ENCODE peak calls at places on chromosomes 1 and 21, in five cellular contexts. W, O, P, J and R are unnamed samples.

GRCh38 chr1:77018386-77019156 is 151.3 kb downstream of the ST6GALNAC5 start:
- DNase-seq in P (no peak), J (no peak), O (no peak), W (peak), R (no peak)

GRCh38 chr1:4253918-4254317 is 353.8 kb upstream of the C1orf174 start:
- DNase-seq in P (no peak), O (no peak), W (no peak), J (peak), R (no peak)

GRCh38 chr21:31293986-31294385 is 50.1 kb downstream of the TIAM1 start:
- DNase-seq in P (no peak), J (no peak), W (no peak), O (peak), R (peak)

GRCh38 chr1:198157847-198158765 is 1.3 kb downstream of the NEK7 start:
- DNase-seq in O (no peak), W (peak), P (no peak), J (no peak), R (no peak)

GRCh38 chr1:186950547-186950946 is 121.8 kb downstream of the PLA2G4A start:
- DNase-seq in P (no peak), J (no peak), W (no peak), O (no peak), R (no peak)

GRCh38 chr1:152886758-152887409 is 8.8 kb downstream of the SMCP start:
- DNase-seq in J (no peak), O (no peak), W (no peak), P (no peak), R (no peak)

GRCh38 chr1:115828101-115829022 is 12.6 kb downstream of the NHLH2 start:
- DNase-seq in W (peak), J (no peak), P (peak), O (no peak), R (no peak)

GRCh38 chr21:44258056-44258725 is 3.5 kb downstream of the DNMT3L start:
- DNase-seq in J (peak), W (peak), O (no peak), P (no peak), R (no peak)

GRCh38 chr1:91092503-91092902 is 70.7 kb upstream of the ZNF644 start:
- DNase-seq in J (no peak), O (no peak), W (no peak), P (no peak), R (no peak)

GRCh38 chr1:54265661-54266060 is 65.7 kb downstream of the MRPL37 start:
- DNase-seq in O (no peak), W (no peak), J (no peak), P (no peak), R (no peak)

GRCh38 chr1:156748670-156749428 is 2.6 kb downstream of the HDGF start:
- DNase-seq in P (no peak), J (no peak), O (peak), W (peak), R (no peak)

GRCh38 chr1:115225993-115226700 is 111.9 kb downstream of the NGF start:
- DNase-seq in P (no peak), O (no peak), J (no peak), W (no peak), R (no peak)

GRCh38 chr1:157472302-157472701 is 80.0 kb downstream of the FCRL5 start:
- DNase-seq in P (no peak), J (no peak), O (no peak), W (no peak), R (no peak)

GRCh38 chr1:179228783-179229213 is 679 bp downstream of the ABL2 start:
- DNase-seq in P (peak), J (no peak), W (peak), O (no peak), R (no peak)

GRCh38 chr1:200029035-200029623 is 1.6 kb downstream of the NR5A2 start:
- DNase-seq in O (peak), W (peak), J (no peak), P (peak), R (no peak)

GRCh38 chr1:228544921-228545591 is 57.9 kb downstream of the RNF187 start:
- DNase-seq in O (no peak), W (no peak), J (no peak), P (no peak), R (no peak)

GRCh38 chr1:107220036-107220435 is 79.2 kb downstream of the NTNG1 start:
- DNase-seq in P (no peak), J (no peak), O (no peak), W (no peak), R (peak)

GRCh38 chr1:172451002-172451443 is 7.2 kb upstream of the PIGC start:
- DNase-seq in J (no peak), P (no peak), W (no peak), O (no peak), R (no peak)

GRCh38 chr1:223231581-223231980 is 88.5 kb upstream of the TLR5 start:
- DNase-seq in O (no peak), J (no peak), P (no peak), W (no peak), R (no peak)

GRCh38 chr1:219882116-219882515 is 46.2 kb downstream of the SLC30A10 start:
- DNase-seq in P (no peak), J (no peak), O (no peak), W (no peak), R (no peak)

GRCh38 chr1:20588634-20589225 is at the start of gene CDA:
- DNase-seq in J (no peak), P (peak), O (no peak), W (peak), R (no peak)

GRCh38 chr1:116908266-116908665 is 1.4 kb upstream of the PTGFRN start:
- DNase-seq in W (no peak), J (no peak), P (no peak), O (no peak), R (no peak)

GRCh38 chr1:243487649-243488227 is 231.9 kb downstream of the SDCCAG8 start:
- DNase-seq in J (no peak), P (peak), W (peak), O (no peak), R (no peak)

GRCh38 chr21:36257657-36258056 is 62.3 kb upstream of the MORC3 start:
- DNase-seq in W (no peak), P (no peak), O (no peak), J (no peak), R (no peak)

GRCh38 chr21:36260030-36260787 is 59.8 kb upstream of the MORC3 start:
- DNase-seq in O (peak), W (peak), J (no peak), P (peak), R (peak)

GRCh38 chr21:36263797-36264196 is 56.2 kb upstream of the MORC3 start:
- DNase-seq in P (no peak), O (no peak), W (no peak), J (no peak), R (no peak)

GRCh38 chr21:36261459-36261858 is 58.5 kb upstream of the MORC3 start:
- DNase-seq in W (no peak), O (no peak), P (no peak), J (no peak), R (no peak)

DNA sequence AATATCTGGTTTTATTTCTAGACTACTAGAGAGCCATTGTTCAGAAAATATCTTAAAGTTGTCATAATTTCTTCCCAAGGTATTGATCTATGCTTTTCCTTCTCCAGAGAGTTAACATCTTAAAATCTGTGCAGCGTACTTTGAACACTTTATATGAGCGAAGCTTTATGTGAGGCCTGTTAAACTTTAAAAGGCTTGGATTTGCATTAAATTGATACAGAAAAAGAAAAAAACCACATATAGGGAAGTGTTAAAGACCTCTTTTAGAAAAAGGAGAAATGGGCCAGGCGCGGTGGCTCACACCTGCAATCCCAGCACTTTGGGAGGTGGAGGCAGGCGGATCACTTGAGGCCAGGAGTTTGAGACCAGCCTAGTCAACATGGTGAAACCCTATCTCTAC is 59.2 kb upstream of the MORC3 start:
- DNase-seq in W (no peak), P (no peak), J (no peak), O (no peak), R (no peak)
- TF ChIP-seq CTCF in W (peak), P (peak), J (no peak), O (no peak), R (no peak)

DNA sequence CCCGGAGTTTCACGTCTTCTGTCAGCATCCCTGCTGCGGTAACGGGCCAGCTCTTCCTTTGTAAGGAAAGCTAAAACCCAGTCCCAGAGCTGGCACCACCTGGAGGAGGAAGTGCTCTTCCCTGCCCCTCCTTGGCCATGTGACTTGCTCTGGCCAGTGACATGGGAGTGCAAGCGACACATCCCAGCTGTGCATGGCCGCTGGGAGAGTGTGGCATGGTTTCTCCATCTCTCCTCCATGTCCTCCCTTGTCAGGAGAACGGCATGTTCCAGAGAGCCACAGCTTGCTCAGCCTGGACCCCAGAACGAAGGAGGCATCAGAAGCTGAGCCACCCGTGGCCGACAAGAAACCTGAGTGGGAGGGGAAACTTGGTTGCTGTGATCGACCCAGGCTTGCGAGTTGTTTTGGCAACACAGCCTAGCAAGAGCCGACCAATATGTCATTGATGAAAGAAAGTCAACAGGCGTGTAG is 2.7 kb upstream of the PRXL2B start:
- DNase-seq in J (no peak), O (no peak), P (no peak), W (peak), R (no peak)
- TF ChIP-seq CTCF in J (no peak), O (no peak), P (no peak), W (peak), R (no peak)

DNA sequence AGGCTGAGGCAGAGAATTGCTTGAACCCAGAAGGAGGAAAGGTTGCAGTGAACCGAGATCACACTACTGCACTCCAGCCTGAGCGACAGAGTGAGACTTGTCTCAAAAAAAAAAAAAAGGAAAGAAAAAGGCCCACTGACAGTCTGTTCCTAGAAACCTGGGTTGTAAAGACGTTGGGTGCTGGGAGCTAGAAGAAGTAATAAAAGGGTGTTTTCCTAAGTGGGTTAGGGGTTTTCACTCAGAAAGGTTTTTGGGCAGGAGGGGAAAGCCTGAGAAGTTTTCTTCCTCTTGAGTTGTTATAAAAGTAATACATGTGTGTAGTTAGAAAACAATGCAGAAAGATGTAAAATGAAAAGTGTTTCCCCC is 25.4 kb downstream of the CELA3A start:
- DNase-seq in P (no peak), W (no peak), J (no peak), O (no peak), R (no peak)
- TF ChIP-seq CTCF in P (no peak), W (no peak), J (no peak), O (no peak), R (no peak)

GRCh38 chr21:29555601-29556000 is 256.9 kb downstream of the BACH1 start:
- DNase-seq in W (no peak), O (no peak), J (no peak), P (no peak), R (no peak)

GRCh38 chr21:29557200-29557599 is 258.5 kb downstream of the BACH1 start:
- DNase-seq in O (no peak), P (no peak), J (no peak), W (no peak), R (no peak)

GRCh38 chr21:29558331-29558730 is 259.6 kb downstream of the BACH1 start:
- DNase-seq in O (no peak), W (no peak), P (no peak), J (no peak), R (no peak)
- TF ChIP-seq CTCF in O (no peak), W (no peak), P (no peak), J (no peak), R (no peak)

GRCh38 chr1:37085393-37085792 is 51.1 kb upstream of the GRIK3 start:
- DNase-seq in W (peak), P (peak), O (no peak), J (no peak), R (no peak)
- TF ChIP-seq CTCF in W (peak), P (peak), O (no peak), J (no peak), R (no peak)

DNA sequence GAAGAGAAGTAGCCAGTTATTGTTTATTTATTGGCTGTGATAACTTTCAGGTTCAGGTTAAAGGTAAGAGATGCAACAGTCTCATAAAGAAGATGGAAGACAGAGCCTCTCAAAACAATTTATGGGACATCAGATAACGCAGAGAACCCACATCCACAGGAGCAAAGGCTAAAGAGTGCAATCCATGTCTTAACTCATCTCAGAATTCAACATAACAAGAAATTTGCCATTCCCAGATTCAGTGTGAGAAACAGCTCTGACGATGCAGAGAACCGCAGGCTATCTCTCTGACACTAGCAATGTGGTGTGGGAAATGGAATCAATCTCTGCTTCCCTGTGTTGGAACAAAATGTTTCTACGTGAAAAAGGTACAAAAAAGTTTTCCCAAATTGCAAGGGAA is 4.2 kb upstream of the CD244 start:
- DNase-seq in J (peak), O (no peak), P (no peak), W (no peak), R (no peak)
- TF ChIP-seq CTCF in J (no peak), O (no peak), P (no peak), W (no peak), R (no peak)

DNA sequence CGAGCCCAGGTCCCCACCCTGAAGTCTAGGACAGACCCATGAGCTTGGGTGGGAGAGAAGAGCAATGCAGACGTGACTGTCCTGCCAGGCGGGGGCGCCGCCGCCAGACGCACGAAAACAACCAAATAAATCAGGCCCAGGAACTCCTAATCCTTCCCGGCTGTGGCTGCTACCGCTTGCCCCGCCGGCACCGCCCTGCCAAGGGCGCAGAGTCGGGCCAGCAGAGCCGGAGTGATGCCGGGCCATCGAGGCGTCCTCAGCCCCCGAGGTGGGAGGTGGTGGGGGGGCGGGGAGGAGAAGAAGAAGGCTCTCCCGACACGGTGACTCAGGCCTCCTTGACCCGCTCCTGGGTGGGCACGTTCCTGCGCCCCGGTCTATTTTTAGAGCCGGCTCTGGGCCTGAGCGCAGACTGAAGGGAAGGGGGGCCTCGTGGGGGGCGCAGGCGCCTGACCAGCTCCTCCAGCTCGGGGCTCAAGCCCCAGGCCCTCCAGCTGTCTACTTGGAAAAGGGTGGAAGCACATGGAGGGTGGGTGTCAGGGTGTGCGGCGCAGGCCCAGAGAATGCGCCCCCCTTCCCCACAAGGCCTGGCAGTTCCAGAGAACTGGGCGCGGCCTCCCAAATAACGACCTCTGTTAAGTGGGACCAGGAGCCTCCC is 10.8 kb upstream of the COL16A1 start:
- DNase-seq in J (peak), O (peak), W (peak), P (peak), R (no peak)
- TF ChIP-seq CTCF in J (peak), O (no peak), W (peak), P (no peak), R (peak)